ENCODE peak calls at places on chromosomes 13 and 19, in ten cellular contexts. One of them, this sample, is unnamed.

GRCh38 chr19:49224856-49225255 is 67.3 kb downstream of the TRPM4 start:
- DNase-seq in IMR-90: peak
- DNase-seq in osteoblast: no peak
- DNase-seq in omental fat pad: no peak
- DNase-seq in endothelial cell: peak
- DNase-seq in fibroblast of the aortic adventitia: peak
- DNase-seq in epithelial cell of esophagus: peak
- DNase-seq in astrocyte of the spinal cord: peak
- DNase-seq in CD4-positive, alpha-beta T cell: peak
- DNase-seq in lower leg skin: no peak
- DNase-seq in this sample: no peak

GRCh38 chr13:66849706-66850105 is 380.4 kb downstream of the PCDH9 start:
- DNase-seq in IMR-90: no peak
- DNase-seq in osteoblast: no peak
- DNase-seq in omental fat pad: no peak
- DNase-seq in endothelial cell: no peak
- DNase-seq in fibroblast of the aortic adventitia: no peak
- DNase-seq in epithelial cell of esophagus: no peak
- DNase-seq in astrocyte of the spinal cord: no peak
- DNase-seq in CD4-positive, alpha-beta T cell: no peak
- DNase-seq in lower leg skin: no peak
- DNase-seq in this sample: no peak

GRCh38 chr13:49789961-49790360 is 2.5 kb downstream of the KPNA3 start:
- DNase-seq in IMR-90: no peak
- DNase-seq in osteoblast: no peak
- DNase-seq in omental fat pad: no peak
- DNase-seq in endothelial cell: no peak
- DNase-seq in fibroblast of the aortic adventitia: no peak
- DNase-seq in epithelial cell of esophagus: no peak
- DNase-seq in astrocyte of the spinal cord: no peak
- DNase-seq in CD4-positive, alpha-beta T cell: no peak
- DNase-seq in lower leg skin: no peak
- DNase-seq in this sample: no peak

GRCh38 chr13:76991432-76991795 is 467 bp upstream of the CLN5 start:
- DNase-seq in IMR-90: no peak
- DNase-seq in osteoblast: no peak
- DNase-seq in omental fat pad: no peak
- DNase-seq in endothelial cell: no peak
- DNase-seq in fibroblast of the aortic adventitia: no peak
- DNase-seq in epithelial cell of esophagus: peak
- DNase-seq in astrocyte of the spinal cord: no peak
- DNase-seq in CD4-positive, alpha-beta T cell: peak
- DNase-seq in lower leg skin: peak
- DNase-seq in this sample: no peak

GRCh38 chr19:49553451-49554271 is 25.9 kb downstream of the RCN3 start:
- DNase-seq in IMR-90: peak
- DNase-seq in osteoblast: peak
- DNase-seq in omental fat pad: no peak
- DNase-seq in endothelial cell: no peak
- DNase-seq in fibroblast of the aortic adventitia: peak
- DNase-seq in epithelial cell of esophagus: peak
- DNase-seq in astrocyte of the spinal cord: peak
- DNase-seq in CD4-positive, alpha-beta T cell: peak
- DNase-seq in lower leg skin: no peak
- DNase-seq in this sample: no peak

GRCh38 chr13:99311137-99311536 is 3.9 kb upstream of the GPR183 start:
- DNase-seq in IMR-90: peak
- DNase-seq in osteoblast: no peak
- DNase-seq in omental fat pad: no peak
- DNase-seq in endothelial cell: no peak
- DNase-seq in fibroblast of the aortic adventitia: no peak
- DNase-seq in epithelial cell of esophagus: no peak
- DNase-seq in astrocyte of the spinal cord: peak
- DNase-seq in CD4-positive, alpha-beta T cell: no peak
- DNase-seq in lower leg skin: no peak
- DNase-seq in this sample: no peak

GRCh38 chr13:92387245-92387644 is 839.4 kb upstream of the GPC6 start:
- DNase-seq in IMR-90: no peak
- DNase-seq in osteoblast: no peak
- DNase-seq in omental fat pad: no peak
- DNase-seq in endothelial cell: no peak
- DNase-seq in fibroblast of the aortic adventitia: no peak
- DNase-seq in epithelial cell of esophagus: no peak
- DNase-seq in astrocyte of the spinal cord: no peak
- DNase-seq in CD4-positive, alpha-beta T cell: no peak
- DNase-seq in lower leg skin: no peak
- DNase-seq in this sample: no peak

GRCh38 chr13:46756977-46757376 is 40.0 kb downstream of the ESD start:
- DNase-seq in IMR-90: peak
- DNase-seq in osteoblast: peak
- DNase-seq in omental fat pad: no peak
- DNase-seq in endothelial cell: no peak
- DNase-seq in fibroblast of the aortic adventitia: peak
- DNase-seq in epithelial cell of esophagus: peak
- DNase-seq in astrocyte of the spinal cord: peak
- DNase-seq in CD4-positive, alpha-beta T cell: no peak
- DNase-seq in lower leg skin: no peak
- DNase-seq in this sample: no peak

GRCh38 chr13:102907886-102908515 is 62.2 kb downstream of the ERCC5 start:
- DNase-seq in IMR-90: no peak
- DNase-seq in osteoblast: no peak
- DNase-seq in omental fat pad: no peak
- DNase-seq in endothelial cell: no peak
- DNase-seq in fibroblast of the aortic adventitia: no peak
- DNase-seq in epithelial cell of esophagus: peak
- DNase-seq in astrocyte of the spinal cord: no peak
- DNase-seq in CD4-positive, alpha-beta T cell: no peak
- DNase-seq in lower leg skin: no peak
- DNase-seq in this sample: no peak

GRCh38 chr19:2462635-2463421 is 6.1 kb upstream of the LMNB2 start:
- DNase-seq in IMR-90: peak
- DNase-seq in osteoblast: peak
- DNase-seq in omental fat pad: peak
- DNase-seq in endothelial cell: peak
- DNase-seq in fibroblast of the aortic adventitia: peak
- DNase-seq in epithelial cell of esophagus: peak
- DNase-seq in astrocyte of the spinal cord: peak
- DNase-seq in CD4-positive, alpha-beta T cell: no peak
- DNase-seq in lower leg skin: peak
- DNase-seq in this sample: peak

GRCh38 chr19:48887861-48888612 is 10.5 kb downstream of the TULP2 start:
- DNase-seq in IMR-90: no peak
- DNase-seq in osteoblast: no peak
- DNase-seq in omental fat pad: no peak
- DNase-seq in endothelial cell: no peak
- DNase-seq in fibroblast of the aortic adventitia: no peak
- DNase-seq in epithelial cell of esophagus: no peak
- DNase-seq in astrocyte of the spinal cord: no peak
- DNase-seq in CD4-positive, alpha-beta T cell: no peak
- DNase-seq in lower leg skin: no peak
- DNase-seq in this sample: no peak

GRCh38 chr19:15526408-15526807 is 18.1 kb downstream of the CYP4F22 start:
- DNase-seq in IMR-90: no peak
- DNase-seq in osteoblast: no peak
- DNase-seq in omental fat pad: no peak
- DNase-seq in endothelial cell: no peak
- DNase-seq in fibroblast of the aortic adventitia: no peak
- DNase-seq in epithelial cell of esophagus: no peak
- DNase-seq in astrocyte of the spinal cord: no peak
- DNase-seq in CD4-positive, alpha-beta T cell: no peak
- DNase-seq in lower leg skin: no peak
- DNase-seq in this sample: no peak

GRCh38 chr19:15529774-15530372 is 21.5 kb downstream of the CYP4F22 start:
- DNase-seq in IMR-90: no peak
- DNase-seq in osteoblast: no peak
- DNase-seq in omental fat pad: no peak
- DNase-seq in endothelial cell: no peak
- DNase-seq in fibroblast of the aortic adventitia: peak
- DNase-seq in epithelial cell of esophagus: peak
- DNase-seq in astrocyte of the spinal cord: no peak
- DNase-seq in CD4-positive, alpha-beta T cell: no peak
- DNase-seq in lower leg skin: peak
- DNase-seq in this sample: no peak

GRCh38 chr19:15525291-15525690 is 17.0 kb downstream of the CYP4F22 start:
- DNase-seq in IMR-90: no peak
- DNase-seq in osteoblast: no peak
- DNase-seq in omental fat pad: no peak
- DNase-seq in endothelial cell: no peak
- DNase-seq in fibroblast of the aortic adventitia: no peak
- DNase-seq in epithelial cell of esophagus: no peak
- DNase-seq in astrocyte of the spinal cord: no peak
- DNase-seq in CD4-positive, alpha-beta T cell: no peak
- DNase-seq in lower leg skin: no peak
- DNase-seq in this sample: no peak

GRCh38 chr19:15524781-15525180 is 16.5 kb downstream of the CYP4F22 start:
- DNase-seq in IMR-90: no peak
- DNase-seq in osteoblast: no peak
- DNase-seq in omental fat pad: no peak
- DNase-seq in endothelial cell: no peak
- DNase-seq in fibroblast of the aortic adventitia: no peak
- DNase-seq in epithelial cell of esophagus: no peak
- DNase-seq in astrocyte of the spinal cord: no peak
- DNase-seq in CD4-positive, alpha-beta T cell: no peak
- DNase-seq in lower leg skin: no peak
- DNase-seq in this sample: no peak

GRCh38 chr19:15527705-15528104 is 19.4 kb downstream of the CYP4F22 start:
- DNase-seq in IMR-90: no peak
- DNase-seq in osteoblast: no peak
- DNase-seq in omental fat pad: no peak
- DNase-seq in endothelial cell: no peak
- DNase-seq in fibroblast of the aortic adventitia: no peak
- DNase-seq in epithelial cell of esophagus: no peak
- DNase-seq in astrocyte of the spinal cord: no peak
- DNase-seq in CD4-positive, alpha-beta T cell: no peak
- DNase-seq in lower leg skin: no peak
- DNase-seq in this sample: no peak
- TF ChIP-seq CTCF in IMR-90: no peak
- TF ChIP-seq CTCF in osteoblast: no peak
- TF ChIP-seq CTCF in omental fat pad: no peak
- TF ChIP-seq CTCF in endothelial cell: no peak
- TF ChIP-seq CTCF in fibroblast of the aortic adventitia: no peak
- TF ChIP-seq CTCF in epithelial cell of esophagus: no peak
- TF ChIP-seq CTCF in astrocyte of the spinal cord: no peak
- TF ChIP-seq CTCF in CD4-positive, alpha-beta T cell: no peak
- TF ChIP-seq CTCF in lower leg skin: no peak
- TF ChIP-seq CTCF in this sample: no peak

DNA sequence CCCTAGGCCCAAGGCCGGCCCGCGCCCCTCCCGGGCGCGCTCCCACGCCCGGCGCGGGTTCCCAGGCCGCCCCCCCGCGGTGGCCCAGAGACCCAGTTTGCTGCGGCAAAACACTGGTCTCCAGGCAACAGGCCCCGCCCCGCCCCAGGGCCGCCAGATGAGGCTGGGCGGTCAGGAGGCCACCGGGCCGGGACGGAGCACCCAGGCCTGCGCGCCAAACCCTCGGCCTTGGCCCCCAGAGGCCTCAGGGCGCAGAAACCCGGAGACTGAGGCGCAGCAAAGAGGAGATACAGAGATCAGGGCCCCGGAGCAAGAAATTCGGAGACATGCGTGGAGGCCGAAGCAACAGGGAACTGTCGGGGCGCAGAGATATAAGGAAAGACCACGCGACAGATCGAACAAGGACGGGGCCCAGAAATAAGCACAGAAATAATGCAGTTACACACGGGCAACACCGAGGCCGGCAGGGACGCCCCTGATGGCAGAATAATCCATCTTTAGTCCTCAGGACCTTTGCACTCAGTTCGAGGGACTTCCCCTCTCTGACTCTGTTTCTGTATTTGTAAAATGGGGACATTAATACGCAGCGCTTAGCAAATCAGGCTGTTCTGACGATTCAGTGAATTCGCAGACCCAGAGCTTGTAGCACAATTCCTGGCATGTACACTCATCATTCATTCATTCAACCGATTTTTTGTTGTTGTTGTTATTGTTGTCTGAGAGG is 20.8 kb upstream of the ERCC1 start:
- DNase-seq in IMR-90: peak
- DNase-seq in osteoblast: peak
- DNase-seq in omental fat pad: peak
- DNase-seq in endothelial cell: peak
- DNase-seq in fibroblast of the aortic adventitia: peak
- DNase-seq in epithelial cell of esophagus: peak
- DNase-seq in astrocyte of the spinal cord: peak
- DNase-seq in CD4-positive, alpha-beta T cell: peak
- DNase-seq in lower leg skin: peak
- DNase-seq in this sample: peak
- TF ChIP-seq CTCF in IMR-90: peak
- TF ChIP-seq CTCF in osteoblast: no peak
- TF ChIP-seq CTCF in omental fat pad: no peak
- TF ChIP-seq CTCF in endothelial cell: no peak
- TF ChIP-seq CTCF in fibroblast of the aortic adventitia: no peak
- TF ChIP-seq CTCF in epithelial cell of esophagus: no peak
- TF ChIP-seq CTCF in astrocyte of the spinal cord: no peak
- TF ChIP-seq CTCF in CD4-positive, alpha-beta T cell: no peak
- TF ChIP-seq CTCF in lower leg skin: no peak
- TF ChIP-seq CTCF in this sample: no peak

DNA sequence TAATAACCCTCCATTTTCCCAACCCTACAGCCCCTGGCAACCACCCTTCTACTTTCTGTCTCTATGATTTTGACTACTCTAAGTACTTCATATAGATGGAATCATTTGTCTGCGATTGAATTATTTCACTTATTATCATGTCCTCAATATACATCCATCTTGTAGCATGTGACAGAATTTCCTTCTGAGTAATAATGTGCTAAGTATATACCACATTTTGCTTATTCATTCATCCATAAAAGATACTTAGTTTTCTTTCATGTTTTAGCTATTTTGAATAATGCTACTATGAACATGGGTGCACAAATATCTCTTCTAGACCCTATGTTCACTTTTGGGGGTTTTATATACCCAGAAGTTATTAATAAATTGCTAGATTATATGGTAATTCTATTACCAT is 17.4 kb upstream of the NDFIP2 start:
- DNase-seq in IMR-90: no peak
- DNase-seq in osteoblast: no peak
- DNase-seq in omental fat pad: no peak
- DNase-seq in endothelial cell: no peak
- DNase-seq in fibroblast of the aortic adventitia: no peak
- DNase-seq in epithelial cell of esophagus: no peak
- DNase-seq in astrocyte of the spinal cord: no peak
- DNase-seq in CD4-positive, alpha-beta T cell: no peak
- DNase-seq in lower leg skin: no peak
- DNase-seq in this sample: no peak
- TF ChIP-seq CTCF in IMR-90: no peak
- TF ChIP-seq CTCF in osteoblast: no peak
- TF ChIP-seq CTCF in omental fat pad: no peak
- TF ChIP-seq CTCF in endothelial cell: no peak
- TF ChIP-seq CTCF in fibroblast of the aortic adventitia: no peak
- TF ChIP-seq CTCF in epithelial cell of esophagus: no peak
- TF ChIP-seq CTCF in astrocyte of the spinal cord: no peak
- TF ChIP-seq CTCF in CD4-positive, alpha-beta T cell: no peak
- TF ChIP-seq CTCF in lower leg skin: no peak
- TF ChIP-seq CTCF in this sample: no peak

DNA sequence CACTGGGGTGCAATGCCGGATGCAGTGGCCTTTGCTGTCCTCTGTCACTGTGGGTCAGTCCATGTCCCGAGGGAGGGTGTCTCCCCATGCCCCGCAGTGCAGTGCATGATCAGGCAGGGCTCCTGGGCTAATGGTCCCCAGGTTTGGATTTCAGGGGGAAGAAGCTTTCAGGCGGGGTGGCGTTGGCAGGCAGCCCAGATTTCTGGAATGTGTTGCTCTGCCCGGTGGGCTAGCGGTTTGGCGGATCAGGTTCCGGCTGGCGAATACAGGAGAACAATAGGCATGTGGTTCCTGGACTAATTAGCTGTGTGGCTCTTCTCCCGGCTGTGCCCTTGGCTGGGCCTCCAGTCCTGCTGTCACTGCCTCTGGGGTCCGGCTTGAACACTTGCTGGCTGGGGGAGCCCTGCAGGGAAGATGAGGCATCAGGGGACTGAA is 141.3 kb downstream of the FGF9 start:
- DNase-seq in IMR-90: no peak
- DNase-seq in osteoblast: no peak
- DNase-seq in omental fat pad: no peak
- DNase-seq in endothelial cell: no peak
- DNase-seq in fibroblast of the aortic adventitia: no peak
- DNase-seq in epithelial cell of esophagus: peak
- DNase-seq in astrocyte of the spinal cord: no peak
- DNase-seq in CD4-positive, alpha-beta T cell: no peak
- DNase-seq in lower leg skin: no peak
- DNase-seq in this sample: no peak
- TF ChIP-seq CTCF in IMR-90: no peak
- TF ChIP-seq CTCF in osteoblast: no peak
- TF ChIP-seq CTCF in omental fat pad: no peak
- TF ChIP-seq CTCF in endothelial cell: no peak
- TF ChIP-seq CTCF in fibroblast of the aortic adventitia: no peak
- TF ChIP-seq CTCF in epithelial cell of esophagus: no peak
- TF ChIP-seq CTCF in astrocyte of the spinal cord: no peak
- TF ChIP-seq CTCF in CD4-positive, alpha-beta T cell: no peak
- TF ChIP-seq CTCF in lower leg skin: no peak
- TF ChIP-seq CTCF in this sample: no peak

This sample was measured in osteocyte.